ENCODE peak calls at places on chromosome 22, in ten cellular contexts. E is GM06990, L is GM12864, N is cardiac muscle cell, I is A549, J is left ventricle myocardium inferior, V is HCT116, F is choroid plexus epithelial cell, D is spleen, W is sigmoid colon. P is an unnamed sample.
A peak's percentile ranks its signal among the peaks of the same experiment; 100 is the strongest.

GRCh38 chr22:30885001-30885366 is 83.6 kb downstream of the MORC2 start:
- DNase-seq in E (no peak), D (peak; percentile 42), W (peak; percentile 25), V (no peak), N (no peak), J (no peak), F (no peak), L (no peak), I (no peak), P (no peak)

GRCh38 chr22:40803292-40803691 is 15.9 kb downstream of the SLC25A17 start:
- DNase-seq in W (no peak), N (no peak), I (no peak), J (no peak), V (no peak), F (no peak), D (no peak), E (no peak), L (no peak), P (no peak)

GRCh38 chr22:36201630-36202312 is at the start of gene APOL4:
- DNase-seq in E (no peak), L (no peak), W (peak; percentile 88), F (no peak), V (no peak), J (peak; percentile 89), I (no peak), N (no peak), D (no peak), P (no peak)

GRCh38 chr22:48751539-48752437 is 1075.9 kb downstream of the BRD1 start:
- DNase-seq in E (no peak), V (no peak), J (no peak), I (no peak), D (no peak), W (peak; percentile 42), N (no peak), L (no peak), F (no peak), P (no peak)

GRCh38 chr22:46591890-46592289 is 28.3 kb upstream of the GRAMD4 start:
- DNase-seq in E (no peak), J (no peak), L (no peak), I (no peak), V (no peak), D (peak; percentile 76), F (no peak), W (no peak), N (no peak), P (no peak)

GRCh38 chr22:31235076-31235475 is 23.0 kb downstream of the LIMK2 start:
- DNase-seq in N (no peak), J (no peak), D (no peak), V (no peak), W (no peak), L (no peak), F (peak; percentile 19), I (no peak), E (no peak), P (no peak)

GRCh38 chr22:48277868-48278581 is 1515.6 kb downstream of the TBC1D22A start:
- DNase-seq in N (no peak), J (no peak), E (no peak), V (no peak), I (no peak), L (no peak), W (peak; percentile 54), F (no peak), D (no peak), P (no peak)

GRCh38 chr22:40008726-40009125 is 14.0 kb downstream of the FAM83F start:
- DNase-seq in V (no peak), E (no peak), D (no peak), J (no peak), W (no peak), N (no peak), F (peak; percentile 40), I (no peak), L (no peak), P (no peak)

GRCh38 chr22:35684270-35684700 is 33.4 kb upstream of the APOL5 start:
- DNase-seq in J (no peak), N (peak; percentile 34), I (no peak), L (no peak), W (no peak), F (peak; percentile 85), E (no peak), D (no peak), V (no peak), P (peak; percentile 77)

GRCh38 chr22:30036656-30037055 is 43.6 kb upstream of the HORMAD2 start:
- DNase-seq in J (no peak), W (no peak), N (no peak), E (no peak), F (no peak), D (no peak), I (no peak), L (no peak), V (peak; percentile 16), P (peak; percentile 26)

GRCh38 chr22:49230194-49230577 is 597.5 kb downstream of the BRD1 start:
- DNase-seq in V (no peak), J (no peak), I (no peak), D (peak; percentile 45), F (no peak), L (no peak), E (no peak), N (peak; percentile 66), W (no peak), P (no peak)

GRCh38 chr22:46453829-46454220 is 83.6 kb downstream of the CELSR1 start:
- DNase-seq in I (no peak), F (no peak), D (no peak), L (no peak), J (no peak), E (no peak), V (no peak), N (no peak), W (no peak), P (no peak)

GRCh38 chr22:21932347-21932746 is 20.3 kb downstream of the PPM1F start:
- DNase-seq in E (no peak), I (no peak), V (no peak), D (no peak), L (no peak), W (no peak), J (no peak), F (no peak), N (no peak), P (no peak)

GRCh38 chr22:28955817-28956216 is 72.4 kb downstream of the ZNRF3 start:
- DNase-seq in F (no peak), W (no peak), N (no peak), E (peak; percentile 51), V (no peak), J (no peak), D (no peak), I (no peak), L (peak; percentile 31), P (no peak)

DNA sequence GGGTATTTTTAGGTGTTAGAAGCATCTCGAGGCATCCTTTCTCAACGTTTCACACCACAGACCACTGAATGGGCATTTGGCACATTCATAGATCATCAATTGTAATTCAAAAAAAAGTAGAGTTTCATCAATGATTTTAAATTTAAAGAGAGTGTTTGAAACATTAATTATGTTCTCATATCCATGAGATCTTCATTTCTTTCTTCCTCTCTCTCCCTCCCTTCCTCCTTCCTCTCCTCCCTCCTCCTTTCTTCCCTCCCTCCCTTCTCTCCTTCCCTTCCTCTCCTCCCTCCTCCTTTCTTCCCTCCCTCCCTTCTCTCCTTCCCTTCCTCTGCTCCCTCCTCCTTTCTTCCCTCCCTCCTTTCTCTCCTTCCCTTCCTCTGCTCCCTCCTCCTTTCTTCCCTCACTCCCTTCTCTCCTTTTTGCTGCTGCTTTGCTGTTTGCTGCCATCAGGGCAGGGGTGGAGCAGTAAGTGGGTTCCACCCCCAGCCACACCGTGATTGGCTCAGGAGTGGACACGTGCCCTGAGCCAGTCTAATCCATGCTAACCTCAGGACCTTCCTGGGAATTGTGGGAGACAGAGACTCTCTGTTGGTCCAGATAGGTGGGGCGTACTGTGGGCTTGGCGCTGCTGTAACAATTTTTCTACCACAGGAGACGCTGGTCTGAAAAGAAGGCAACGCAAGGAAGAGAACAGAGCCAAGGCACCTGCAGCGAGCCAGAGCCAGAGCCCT is 33.8 kb upstream of the APOBEC3A start:
- DNase-seq in E (no peak), F (peak; percentile 61), N (peak; percentile 28), V (peak; percentile 91), I (peak; percentile 86), L (no peak), W (peak; percentile 93), J (peak; percentile 63), D (no peak), P (peak; percentile 90)
- H3K4me3 ChIP-seq in E (no peak overlapping the region), F (no peak overlapping the region), N (no peak overlapping the region), V (peak overlapping the region; percentile 56), I (peak overlapping the region; percentile 35), L (no peak overlapping the region), W (peak overlapping the region; percentile 4), J (peak overlapping the region; percentile 56), D (no peak overlapping the region), P (peak overlapping the region; percentile 52)

DNA sequence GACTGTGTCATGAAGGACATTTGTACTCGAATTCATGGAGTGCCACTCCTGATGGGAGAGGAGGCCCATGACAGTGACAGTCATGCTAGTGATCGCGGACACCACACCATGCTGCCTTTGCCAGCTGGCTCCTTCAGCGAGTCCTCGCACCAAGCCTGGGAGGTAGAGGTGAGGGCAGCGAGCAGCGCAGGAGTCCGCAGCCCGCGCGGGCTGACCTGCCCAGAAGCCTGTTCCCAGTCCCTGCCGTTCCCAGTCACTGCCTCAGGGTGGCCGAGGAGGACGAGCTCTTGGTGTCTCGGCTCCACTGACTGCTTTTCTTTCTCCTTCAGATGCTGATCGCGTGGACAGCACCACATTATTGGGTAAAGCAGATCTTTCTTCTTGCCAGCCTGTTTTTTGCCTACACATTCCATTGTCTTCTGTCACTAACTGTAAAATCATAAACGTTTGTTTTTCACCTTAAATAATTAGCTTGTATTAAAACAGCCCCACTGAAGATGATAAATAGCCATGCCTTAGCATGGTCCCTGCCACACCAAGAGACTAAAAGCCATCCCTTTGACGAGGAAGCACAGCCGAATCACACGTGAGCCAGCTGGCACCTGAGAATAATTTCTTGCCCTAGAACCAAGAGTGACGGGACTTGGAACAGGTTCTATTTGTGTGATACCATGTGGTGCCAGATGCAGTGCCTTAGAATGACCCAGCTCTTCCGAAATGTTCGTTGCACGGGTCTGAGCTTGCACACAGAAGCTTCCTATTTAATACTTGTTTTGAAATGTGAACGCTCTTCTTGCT is 25.5 kb downstream of the FAM118A start:
- DNase-seq in F (peak; percentile 14), J (peak; percentile 85), E (no peak), N (peak; percentile 44), L (no peak), D (no peak), V (no peak), I (no peak), W (no peak), P (peak; percentile 54)
- TF ChIP-seq CTCF in F (peak; percentile 25), J (peak; percentile 53), E (no peak), N (no peak), L (no peak), D (no peak), V (no peak), I (no peak), W (no peak), P (no peak)

GRCh38 chr22:37818397-37819099 is 4.6 kb upstream of the GALR3 start:
- DNase-seq in J (peak; percentile 60), I (no peak), N (peak; percentile 73), F (peak; percentile 57), L (no peak), E (peak; percentile 68), W (peak; percentile 83), V (no peak), D (peak; percentile 91), P (peak; percentile 55)
- H3K4me3 ChIP-seq in J (peak overlapping the region; percentile 64), I (no peak overlapping the region), N (peak overlapping the region; percentile 10), F (peak overlapping the region; percentile 44), L (peak overlapping the region; percentile 6), E (peak overlapping the region; percentile 27), W (peak overlapping the region; percentile 32), V (no peak overlapping the region), D (peak overlapping the region; percentile 23), P (peak overlapping the region; percentile 13)

DNA sequence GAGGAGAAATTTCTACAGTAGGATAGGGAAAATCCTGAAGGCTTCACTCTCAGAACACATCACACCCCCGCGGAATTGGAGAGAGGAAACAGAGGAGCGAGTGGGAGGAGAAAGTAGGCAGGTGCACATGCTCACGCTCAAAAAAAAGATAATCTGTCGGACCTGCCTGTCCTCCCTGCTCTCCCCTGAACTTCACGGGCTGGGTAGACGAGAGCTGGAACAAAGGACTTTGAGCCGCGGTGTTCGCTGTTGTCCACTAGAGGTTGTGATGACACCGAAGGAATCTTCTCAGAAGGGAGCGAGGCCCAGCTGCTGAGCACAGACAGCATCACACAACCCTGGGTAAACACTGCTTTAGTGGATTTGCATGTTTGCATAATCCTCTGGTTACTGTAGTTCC is 5.0 kb downstream of the SEZ6L start:
- DNase-seq in F (no peak), L (no peak), I (peak; percentile 0), V (no peak), W (no peak), N (peak; percentile 20), E (no peak), J (no peak), D (no peak), P (peak; percentile 3)
- TF ChIP-seq CTCF in F (no peak), L (no peak), I (no peak), V (no peak), W (no peak), N (no peak), E (no peak), J (no peak), D (no peak), P (peak; percentile 22)

P was measured in foreskin fibroblast.